ENCODE peak calls at places on chromosomes 16 and 17, in four cellular contexts. D, C, Y and L are unnamed samples. For H3K9me3, the result is how much of the 10 kb centered on the place peaks cover.

GRCh38 chr17:8188408-8188839 is 1.6 kb downstream of the BORCS6 start:
- DNase-seq in D (no peak), C (no peak), Y (no peak), L (no peak)

GRCh38 chr16:27745348-27745747 is 195.4 kb downstream of the KATNIP start:
- DNase-seq in D (no peak), C (peak), Y (no peak), L (no peak)

GRCh38 chr17:48427598-48427997 is 2.4 kb downstream of the SKAP1 start:
- DNase-seq in D (no peak), C (no peak), Y (no peak), L (peak)

GRCh38 chr16:81904320-81904719 is 107.0 kb downstream of the SDR42E1 start:
- DNase-seq in D (no peak), C (no peak), Y (no peak), L (no peak)

GRCh38 chr17:30543456-30543855 is 66.2 kb downstream of the GOSR1 start:
- DNase-seq in D (no peak), C (no peak), Y (peak), L (no peak)

GRCh38 chr17:82094931-82095776 is 2.9 kb downstream of the FASN start:
- DNase-seq in D (no peak), C (no peak), Y (no peak), L (no peak)

GRCh38 chr17:14745541-14745940 is 444.7 kb downstream of the HS3ST3B1 start:
- DNase-seq in D (no peak), C (no peak), Y (peak), L (no peak)

GRCh38 chr17:77382356-77382911 is 241.7 kb downstream of the SEC14L1 start:
- DNase-seq in D (no peak), C (no peak), Y (no peak), L (no peak)

GRCh38 chr16:80973991-80974390 is 32.7 kb downstream of the CMC2 start:
- DNase-seq in D (no peak), C (no peak), Y (no peak), L (no peak)

GRCh38 chr17:62911106-62911505 is 54.9 kb upstream of the TANC2 start:
- DNase-seq in D (no peak), C (no peak), Y (no peak), L (no peak)

GRCh38 chr17:48456584-48456983 is 26.6 kb upstream of the SKAP1 start:
- DNase-seq in D (no peak), C (no peak), Y (peak), L (no peak)

GRCh38 chr16:73418746-73419145 is 370.8 kb upstream of the ZFHX3 start:
- DNase-seq in D (no peak), C (no peak), Y (no peak), L (no peak)

GRCh38 chr17:29177871-29178749 is 2.1 kb downstream of the MYO18A start:
- DNase-seq in D (peak), C (peak), Y (no peak), L (no peak)

GRCh38 chr16:77408607-77409006 is 26.2 kb downstream of the ADAMTS18 start:
- DNase-seq in D (no peak), C (no peak), Y (no peak), L (no peak)

GRCh38 chr17:78925662-78926555 is 722 bp upstream of the TIMP2 start:
- DNase-seq in D (peak), C (no peak), Y (peak), L (no peak)

GRCh38 chr17:68424861-68425260 is 32.4 kb downstream of the WIPI1 start:
- DNase-seq in D (no peak), C (no peak), Y (peak), L (no peak)

GRCh38 chr16:7355758-7356157 is 23.1 kb downstream of the RBFOX1 start:
- DNase-seq in D (no peak), C (no peak), Y (no peak), L (no peak)

GRCh38 chr17:75509528-75510258 is 5.6 kb downstream of the CASKIN2 start:
- DNase-seq in D (peak), C (no peak), Y (no peak), L (no peak)

GRCh38 chr16:56910654-56911539 is 21.0 kb upstream of the HERPUD1 start:
- DNase-seq in D (peak), C (no peak), Y (peak), L (no peak)

GRCh38 chr17:72850410-72850809 is 242.1 kb downstream of the SLC39A11 start:
- DNase-seq in D (no peak), C (no peak), Y (no peak), L (no peak)

GRCh38 chr16:50478773-50479149 is 69.4 kb upstream of the NKD1 start:
- DNase-seq in D (no peak), C (no peak), Y (no peak), L (no peak)

GRCh38 chr16:4832698-4833343 is 14.3 kb downstream of the GLYR1 start:
- DNase-seq in D (no peak), C (no peak), Y (no peak), L (no peak)

GRCh38 chr17:69609495-69610315 is 195.2 kb downstream of the MAP2K6 start:
- DNase-seq in D (no peak), C (no peak), Y (peak), L (no peak)

GRCh38 chr17:30396612-30397011 is 17.9 kb downstream of the CPD start:
- DNase-seq in D (no peak), C (no peak), Y (no peak), L (no peak)

GRCh38 chr16:89973235-89973634 is 24.7 kb downstream of the DEF8 start:
- DNase-seq in D (no peak), C (no peak), Y (no peak), L (no peak)

GRCh38 chr17:9389116-9389515 is 186.5 kb downstream of the STX8 start:
- DNase-seq in D (no peak), C (peak), Y (peak), L (no peak)

GRCh38 chr17:51805765-51806164 is 352.7 kb downstream of the CA10 start:
- DNase-seq in D (no peak), C (no peak), Y (no peak), L (no peak)

GRCh38 chr17:3738562-3739295 is 15.0 kb downstream of the HASPIN start:
- DNase-seq in D (no peak), C (no peak), Y (peak), L (peak)

GRCh38 chr16:79509906-79510305 is 90.6 kb downstream of the MAF start:
- DNase-seq in D (no peak), C (no peak), Y (no peak), L (no peak)

DNA sequence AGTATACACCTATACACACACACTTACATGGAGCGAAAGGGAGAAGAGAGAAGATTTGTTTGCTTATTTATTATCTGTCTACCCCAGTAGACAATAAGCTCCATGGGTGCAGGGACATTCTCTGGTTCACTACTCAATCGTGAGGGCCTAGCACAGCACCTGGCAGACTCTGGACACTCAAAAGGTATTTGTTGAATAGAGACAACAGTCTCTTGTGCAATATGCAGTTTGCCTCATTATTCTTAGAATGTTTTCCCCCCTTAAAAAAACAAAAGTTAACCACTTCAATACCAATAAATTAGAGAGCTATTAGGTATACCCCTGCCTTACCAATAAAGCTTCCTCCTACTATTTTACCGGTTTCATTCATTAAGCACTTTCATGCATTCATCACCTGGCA is 2.0 kb downstream of the AKAP10 start:
- DNase-seq in D (no peak), C (no peak), Y (no peak), L (no peak)
- H3K4me3 ChIP-seq in D (no peak), C (no peak), Y (no peak), L (no peak)

DNA sequence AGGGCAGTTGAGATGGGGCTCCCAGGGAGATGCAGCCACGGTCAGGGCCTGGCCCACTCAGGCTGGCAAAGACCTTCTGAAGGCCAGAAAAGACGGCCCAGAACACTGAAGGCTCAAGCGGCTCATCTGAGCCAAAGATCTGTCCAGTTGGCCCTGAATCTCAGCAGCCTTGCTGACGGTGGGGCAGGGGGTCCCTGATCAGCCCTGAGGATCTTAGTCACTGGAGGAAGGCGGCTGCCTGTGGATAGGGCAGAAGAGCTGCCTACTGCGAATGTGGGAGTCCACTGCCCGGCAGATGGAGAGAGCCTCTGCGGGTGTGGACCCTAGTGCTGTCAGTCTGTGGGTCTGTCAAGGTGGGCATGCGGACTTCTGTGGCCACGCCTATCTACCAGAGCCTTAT is 1738.2 kb downstream of the TP53TG3F start:
- DNase-seq in D (no peak), C (no peak), Y (no peak), L (no peak)
- H3K9me3 ChIP-seq in D (under half), C (under half), Y (half or more), L (under half)

GRCh38 chr16:10870808-10871156 is 6.2 kb upstream of the CIITA start:
- DNase-seq in D (no peak), C (no peak), Y (no peak), L (no peak)
- H3K27ac ChIP-seq in D (peak), C (no peak), Y (no peak), L (no peak)

DNA sequence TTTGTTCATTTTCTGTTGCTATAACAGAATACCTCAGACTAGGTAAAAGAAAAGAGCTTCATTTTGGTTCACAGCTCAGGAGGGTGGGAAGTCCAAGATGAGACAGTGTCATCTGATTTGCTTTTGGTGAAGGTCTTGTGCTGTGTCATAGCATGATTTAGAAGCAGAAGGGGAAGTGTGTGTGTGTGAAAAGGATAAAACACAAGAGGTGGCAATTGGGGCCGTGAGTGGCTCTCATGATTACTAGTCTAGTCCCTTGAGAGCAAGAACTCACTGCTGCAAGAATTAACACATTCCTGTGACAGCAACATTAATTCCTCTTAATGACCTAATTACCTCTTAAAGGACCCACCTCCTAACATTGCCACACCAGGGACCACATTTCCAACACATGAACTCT is 8.3 kb downstream of the SLC35G3 start:
- DNase-seq in D (no peak), C (no peak), Y (peak), L (no peak)
- H3K4me3 ChIP-seq in D (no peak), C (no peak), Y (no peak), L (no peak)

GRCh38 chr17:17154556-17154955 is 51.6 kb downstream of the PLD6 start:
- DNase-seq in D (no peak), C (no peak), Y (no peak), L (no peak)

GRCh38 chr17:17153709-17154108 is 52.4 kb downstream of the PLD6 start:
- DNase-seq in D (no peak), C (no peak), Y (no peak), L (no peak)

GRCh38 chr17:17155568-17155967 is 50.6 kb downstream of the PLD6 start:
- DNase-seq in D (no peak), C (no peak), Y (no peak), L (no peak)

GRCh38 chr17:17156107-17156506 is 50.0 kb downstream of the PLD6 start:
- DNase-seq in D (no peak), C (no peak), Y (no peak), L (no peak)

DNA sequence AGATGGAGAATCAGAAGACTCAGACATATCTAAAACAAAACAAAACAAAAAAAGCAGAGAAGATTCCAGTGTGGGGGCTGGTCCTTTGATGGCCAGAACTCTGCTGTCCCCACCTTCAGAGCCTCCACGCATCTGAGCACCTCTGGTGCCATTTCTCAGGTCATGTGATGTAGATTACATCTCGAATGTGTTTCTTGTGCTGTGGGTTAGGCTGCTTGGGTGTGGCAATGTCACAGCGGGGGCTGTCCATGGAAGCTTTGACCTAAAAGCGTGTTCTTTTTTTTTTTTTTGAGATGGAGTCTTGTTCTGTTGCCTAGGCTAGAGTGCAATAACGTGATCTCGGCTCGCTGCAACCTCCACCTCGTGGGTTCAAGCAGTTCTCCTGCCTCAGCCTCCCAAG is 51.2 kb downstream of the PLD6 start:
- DNase-seq in D (no peak), C (no peak), Y (no peak), L (no peak)
- H3K9me3 ChIP-seq in D (under half), C (under half), Y (under half), L (under half)

DNA sequence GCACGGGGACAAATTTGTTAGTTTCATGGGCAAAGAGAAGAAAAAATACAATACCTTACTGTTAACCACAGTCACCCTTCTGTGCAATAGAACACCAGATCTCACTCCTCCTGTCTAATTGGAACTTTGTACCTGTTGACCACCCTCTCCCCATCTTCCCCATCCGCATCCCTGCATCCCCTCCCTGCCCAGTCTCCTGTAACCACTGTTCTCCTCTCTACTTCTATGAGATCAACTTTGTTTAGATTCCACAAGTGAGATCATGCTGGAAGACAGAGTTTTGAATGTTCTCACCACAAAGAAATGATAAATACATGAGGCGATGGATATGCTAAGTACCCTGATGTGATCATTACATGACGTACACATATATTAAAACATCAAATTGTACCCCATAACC is 47.7 kb downstream of the CLEC16A start:
- DNase-seq in D (no peak), C (no peak), Y (peak), L (no peak)
- H3K27ac ChIP-seq in D (no peak), C (no peak), Y (peak), L (no peak)

GRCh38 chr17:1217030-1217429 is 37.2 kb upstream of the ABR start:
- DNase-seq in D (no peak), C (no peak), Y (no peak), L (no peak)

GRCh38 chr17:1222321-1222720 is 42.5 kb upstream of the ABR start:
- DNase-seq in D (no peak), C (no peak), Y (peak), L (no peak)

GRCh38 chr17:1221209-1221608 is 41.4 kb upstream of the ABR start:
- DNase-seq in D (no peak), C (no peak), Y (peak), L (no peak)

GRCh38 chr17:1223662-1224061 is 43.9 kb upstream of the ABR start:
- DNase-seq in D (no peak), C (no peak), Y (no peak), L (no peak)

GRCh38 chr17:1220346-1220745 is 40.6 kb upstream of the ABR start:
- DNase-seq in D (no peak), C (no peak), Y (no peak), L (no peak)
- H3K4me3 ChIP-seq in D (no peak), C (no peak), Y (no peak), L (no peak)

DNA sequence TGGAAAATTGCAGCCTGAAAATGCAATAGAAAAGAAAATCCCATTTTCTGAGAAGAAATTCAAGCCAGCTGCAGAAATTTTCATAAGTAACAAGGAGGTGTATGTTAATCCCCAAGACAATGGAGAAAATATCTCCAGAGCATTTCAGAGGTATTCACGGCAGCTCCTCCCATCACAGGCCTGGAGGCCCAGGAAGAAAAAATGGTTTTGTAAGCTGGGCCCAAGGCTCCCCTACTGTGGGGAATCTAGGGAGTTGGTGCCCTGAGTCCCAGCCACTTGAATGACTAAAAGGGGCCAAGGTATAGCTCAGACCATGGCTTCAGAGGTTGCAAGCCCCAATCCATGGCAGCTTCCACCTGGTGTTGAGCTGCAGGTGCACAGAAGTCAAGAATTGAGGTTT is 93.3 kb upstream of the ZNF267 start:
- DNase-seq in D (no peak), C (no peak), Y (no peak), L (no peak)
- H3K9me3 ChIP-seq in D (half or more), C (under half), Y (under half), L (under half)